ENCODE peak calls at places on chromosomes 13 and 19, in seven cellular contexts. F, T, U, Z, J, D and S are unnamed samples.

GRCh38 chr13:28568286-28568685 is 73.4 kb upstream of the FLT1 start:
- DNase-seq in F (no peak), D (no peak), J (no peak), U (no peak), Z (peak), T (peak), S (no peak)

GRCh38 chr13:43405457-43405856 is 381.3 kb downstream of the ENOX1 start:
- DNase-seq in U (no peak), Z (no peak), T (peak), D (no peak), J (no peak), F (no peak), S (peak)

GRCh38 chr19:19250196-19250801 is 22.8 kb downstream of the TM6SF2 start:
- DNase-seq in T (no peak), D (peak), F (no peak), U (no peak), Z (no peak), J (no peak), S (no peak)

GRCh38 chr13:75440100-75440499 is 41.9 kb downstream of the TBC1D4 start:
- DNase-seq in J (no peak), Z (peak), T (no peak), U (no peak), D (peak), F (no peak), S (no peak)

GRCh38 chr13:43316997-43317396 is 293.6 kb downstream of the DNAJC15 start:
- DNase-seq in D (no peak), F (no peak), J (no peak), Z (no peak), U (no peak), T (peak), S (no peak)

GRCh38 chr13:44437356-44438233 is 64.0 kb downstream of the SERP2 start:
- DNase-seq in F (no peak), Z (no peak), U (no peak), D (peak), J (no peak), T (peak), S (peak)

GRCh38 chr19:16067205-16067938 is 8.9 kb upstream of the TPM4 start:
- DNase-seq in T (peak), Z (no peak), J (no peak), F (no peak), D (no peak), U (peak), S (no peak)

GRCh38 chr19:54517483-54517882 is 14.9 kb downstream of the LAIR2 start:
- DNase-seq in T (peak), Z (peak), D (peak), J (no peak), F (peak), U (no peak), S (peak)

GRCh38 chr19:46019270-46019669 is 3.6 kb downstream of the PGLYRP1 start:
- DNase-seq in D (no peak), U (no peak), J (no peak), T (no peak), Z (no peak), F (no peak), S (no peak)

GRCh38 chr19:47239610-47240296 is 8.8 kb upstream of the BBC3 start:
- DNase-seq in Z (no peak), T (peak), F (peak), J (no peak), U (no peak), D (no peak), S (no peak)

GRCh38 chr19:34120846-34121639 is 51.3 kb upstream of the LSM14A start:
- DNase-seq in F (peak), T (peak), J (no peak), U (peak), D (peak), Z (peak), S (peak)

GRCh38 chr13:55517312-55517711 is 1623.4 kb upstream of the PRR20A start:
- DNase-seq in F (peak), D (no peak), Z (no peak), J (no peak), U (no peak), T (no peak), S (no peak)

GRCh38 chr13:110231348-110232047 is 75.5 kb downstream of the COL4A1 start:
- DNase-seq in D (no peak), F (no peak), U (no peak), T (no peak), Z (no peak), J (no peak), S (no peak)

GRCh38 chr13:111900390-111901180 is 166.4 kb upstream of the SOX1 start:
- DNase-seq in T (no peak), Z (no peak), U (no peak), D (no peak), J (no peak), F (peak), S (no peak)

GRCh38 chr19:10044390-10044789 is 31.1 kb downstream of the RDH8 start:
- DNase-seq in U (peak), T (no peak), D (no peak), Z (peak), F (no peak), J (no peak), S (peak)

GRCh38 chr13:31697290-31697689 is 42.0 kb upstream of the RXFP2 start:
- DNase-seq in J (no peak), D (no peak), T (no peak), F (no peak), U (no peak), Z (no peak), S (no peak)

GRCh38 chr13:91389186-91389585 is 9.2 kb upstream of the GPC5 start:
- DNase-seq in D (no peak), F (no peak), Z (no peak), J (no peak), U (no peak), T (no peak), S (no peak)
- H3K4me3 ChIP-seq in D (no peak), F (no peak), Z (no peak), J (no peak), U (no peak), T (no peak), S (no peak)

DNA sequence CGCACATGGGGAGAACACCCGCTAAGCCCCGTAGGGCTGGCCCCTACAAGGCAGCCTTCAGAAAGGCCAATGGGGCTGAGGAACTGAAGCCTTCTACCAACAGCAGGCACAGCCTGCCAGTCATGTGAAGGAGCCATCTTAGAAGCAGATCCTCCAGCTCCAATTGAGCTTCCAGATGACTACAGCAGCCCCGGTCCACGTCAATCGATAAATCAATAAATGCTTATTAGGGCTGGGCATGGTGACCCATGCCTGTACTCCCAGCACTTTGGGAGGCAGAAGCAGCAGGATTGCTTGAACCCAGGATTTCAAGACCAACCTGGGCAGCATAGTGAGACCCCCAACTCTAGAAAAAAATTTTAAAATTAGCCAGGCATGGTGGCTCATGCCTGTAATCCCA is 23.0 kb downstream of the TEX101 start:
- DNase-seq in Z (no peak), D (no peak), F (no peak), U (no peak), T (no peak), J (no peak), S (no peak)
- H3K27ac ChIP-seq in Z (no peak), D (no peak), F (no peak), U (no peak), T (no peak), J (no peak), S (no peak)

GRCh38 chr13:94550030-94550738 is 45.8 kb downstream of the TGDS start:
- DNase-seq in D (peak), Z (no peak), T (peak), J (peak), U (no peak), F (no peak), S (no peak)
- TF ChIP-seq CEBPB in D (no peak), Z (no peak), T (no peak), J (no peak), U (no peak), F (no peak), S (no peak)

DNA sequence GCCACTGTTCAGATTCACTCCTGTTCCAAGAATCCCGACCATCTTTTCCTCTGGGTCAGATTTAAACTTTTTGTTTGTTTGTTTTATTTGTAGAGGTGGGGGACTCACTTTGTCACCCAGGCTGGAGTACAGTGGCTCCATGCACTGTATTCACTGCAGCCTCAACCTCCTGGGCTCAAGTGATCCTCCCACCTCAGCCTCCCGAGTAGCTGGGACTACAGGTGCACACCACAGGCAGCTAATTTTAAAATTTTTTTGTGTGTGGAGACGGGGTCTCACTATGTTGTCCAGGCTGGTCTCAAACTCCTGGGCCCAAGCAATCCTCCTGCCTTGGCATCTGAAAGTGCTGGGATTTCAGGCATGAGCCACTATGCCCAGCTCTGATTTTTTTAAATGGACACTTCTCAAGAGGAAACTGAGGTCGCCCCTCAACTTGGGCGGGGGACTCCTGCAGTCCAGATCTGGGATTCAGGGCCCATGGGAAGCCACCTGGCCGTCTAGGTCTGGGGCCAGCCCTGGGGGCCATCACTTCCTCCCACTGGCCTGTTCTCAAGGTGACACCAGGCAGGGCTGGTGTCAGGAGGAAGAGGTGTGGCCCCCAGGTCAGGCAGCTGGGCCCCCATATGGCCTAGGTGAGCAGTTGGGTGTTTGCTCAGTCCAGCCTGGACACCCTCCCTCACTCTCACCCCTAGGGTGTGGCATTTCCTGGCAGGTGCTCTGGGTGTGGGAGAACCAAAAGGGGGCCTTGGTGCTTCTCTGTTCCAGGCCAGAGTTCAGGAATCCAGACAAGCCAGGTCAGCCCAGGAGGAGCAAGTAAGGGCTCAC is 1.3 kb downstream of the B3GNT3 start:
- DNase-seq in F (no peak), U (peak), D (peak), T (no peak), J (no peak), Z (no peak), S (peak)
- H3K4me3 ChIP-seq in F (no peak), U (peak), D (peak), T (no peak), J (no peak), Z (no peak), S (no peak)